ENCODE peak calls at places on chromosomes 13 and 19, in four cellular contexts. M is K562, C is HL-60, R is GM12878. L is an unnamed sample.

GRCh38 chr13:94784066-94784465 is 71.7 kb upstream of the SOX21 start:
- DNase-seq in M (no peak), C (no peak), R (no peak), L (no peak)

GRCh38 chr19:3968556-3969434 is 2.1 kb downstream of the DAPK3 start:
- DNase-seq in M (peak), C (no peak), R (no peak), L (no peak)

GRCh38 chr19:54439174-54439851 is 9.7 kb upstream of the LENG8 start:
- DNase-seq in M (no peak), C (peak), R (no peak), L (no peak)

GRCh38 chr19:19464339-19465098 is 50.8 kb downstream of the TSSK6 start:
- DNase-seq in M (no peak), C (no peak), R (no peak), L (no peak)

GRCh38 chr13:29923554-29924481 is 73.4 kb upstream of the UBL3 start:
- DNase-seq in M (peak), C (peak), R (no peak), L (peak)

GRCh38 chr13:97537110-97537509 is 103.1 kb downstream of the RAP2A start:
- DNase-seq in M (no peak), C (no peak), R (peak), L (no peak)

GRCh38 chr13:77536358-77536757 is 852 bp downstream of the SCEL start:
- DNase-seq in M (no peak), C (no peak), R (no peak), L (no peak)

GRCh38 chr13:106464076-106464475 is 71.4 kb downstream of the EFNB2 start:
- DNase-seq in M (no peak), C (peak), R (no peak), L (no peak)

GRCh38 chr19:1824252-1824622 is 12.2 kb upstream of the ATP8B3 start:
- DNase-seq in M (no peak), C (no peak), R (no peak), L (no peak)

GRCh38 chr13:49098198-49098597 is 121.9 kb upstream of the MLNR start:
- DNase-seq in M (no peak), C (no peak), R (no peak), L (no peak)

GRCh38 chr13:34808649-34809048 is 133.4 kb upstream of the NBEA start:
- DNase-seq in M (no peak), C (no peak), R (no peak), L (no peak)

GRCh38 chr13:113832204-113832603 is 31.7 kb downstream of the GAS6 start:
- DNase-seq in M (no peak), C (no peak), R (no peak), L (no peak)

GRCh38 chr13:27128825-27129627 is 42.6 kb downstream of the USP12 start:
- DNase-seq in M (no peak), C (no peak), R (no peak), L (no peak)

GRCh38 chr13:44903596-44903995 is 85.7 kb downstream of the NUFIP1 start:
- DNase-seq in M (no peak), C (no peak), R (no peak), L (no peak)

GRCh38 chr13:41352935-41353801 is 42.1 kb downstream of the NAA16 start:
- DNase-seq in M (peak), C (peak), R (peak), L (peak)

GRCh38 chr13:42821437-42821836 is 40.1 kb downstream of the FAM216B start:
- DNase-seq in M (no peak), C (no peak), R (no peak), L (no peak)

GRCh38 chr19:48698046-48698445 is 2.3 kb downstream of the FUT2 start:
- DNase-seq in M (peak), C (peak), R (no peak), L (no peak)

GRCh38 chr19:42468273-42468796 is 25.6 kb upstream of the CXCL17 start:
- DNase-seq in M (no peak), C (no peak), R (no peak), L (no peak)

GRCh38 chr13:111572956-111573355 is 252.5 kb downstream of the TEX29 start:
- DNase-seq in M (no peak), C (no peak), R (no peak), L (no peak)

GRCh38 chr13:19581675-19582074 is 20.3 kb upstream of the TPTE2 start:
- DNase-seq in M (no peak), C (no peak), R (no peak), L (no peak)

GRCh38 chr19:1374250-1374577 is 9.5 kb upstream of the NDUFS7 start:
- DNase-seq in M (no peak), C (no peak), R (no peak), L (no peak)

GRCh38 chr19:4914736-4915501 is 5.6 kb downstream of the UHRF1 start:
- DNase-seq in M (peak), C (peak), R (no peak), L (no peak)

GRCh38 chr13:103386341-103386740 is 320.1 kb upstream of the SLC10A2 start:
- DNase-seq in M (no peak), C (no peak), R (no peak), L (no peak)

GRCh38 chr19:28468701-28469459 is 744.1 kb downstream of the UQCRFS1 start:
- DNase-seq in M (no peak), C (peak), R (no peak), L (no peak)

GRCh38 chr13:59449750-59450149 is 714.0 kb downstream of the DIAPH3 start:
- DNase-seq in M (no peak), C (no peak), R (no peak), L (no peak)

GRCh38 chr19:5594521-5594950 is 26.8 kb upstream of the TINCR start:
- DNase-seq in M (no peak), C (no peak), R (no peak), L (no peak)

GRCh38 chr19:737591-738093 is 13.3 kb upstream of the MISP start:
- DNase-seq in M (peak), C (peak), R (no peak), L (peak)

GRCh38 chr19:18202759-18203407 is 959 bp downstream of the RAB3A start:
- DNase-seq in M (peak), C (peak), R (no peak), L (no peak)

GRCh38 chr13:51361111-51361510 is 21.6 kb downstream of the SERPINE3 start:
- DNase-seq in M (no peak), C (no peak), R (no peak), L (no peak)

DNA sequence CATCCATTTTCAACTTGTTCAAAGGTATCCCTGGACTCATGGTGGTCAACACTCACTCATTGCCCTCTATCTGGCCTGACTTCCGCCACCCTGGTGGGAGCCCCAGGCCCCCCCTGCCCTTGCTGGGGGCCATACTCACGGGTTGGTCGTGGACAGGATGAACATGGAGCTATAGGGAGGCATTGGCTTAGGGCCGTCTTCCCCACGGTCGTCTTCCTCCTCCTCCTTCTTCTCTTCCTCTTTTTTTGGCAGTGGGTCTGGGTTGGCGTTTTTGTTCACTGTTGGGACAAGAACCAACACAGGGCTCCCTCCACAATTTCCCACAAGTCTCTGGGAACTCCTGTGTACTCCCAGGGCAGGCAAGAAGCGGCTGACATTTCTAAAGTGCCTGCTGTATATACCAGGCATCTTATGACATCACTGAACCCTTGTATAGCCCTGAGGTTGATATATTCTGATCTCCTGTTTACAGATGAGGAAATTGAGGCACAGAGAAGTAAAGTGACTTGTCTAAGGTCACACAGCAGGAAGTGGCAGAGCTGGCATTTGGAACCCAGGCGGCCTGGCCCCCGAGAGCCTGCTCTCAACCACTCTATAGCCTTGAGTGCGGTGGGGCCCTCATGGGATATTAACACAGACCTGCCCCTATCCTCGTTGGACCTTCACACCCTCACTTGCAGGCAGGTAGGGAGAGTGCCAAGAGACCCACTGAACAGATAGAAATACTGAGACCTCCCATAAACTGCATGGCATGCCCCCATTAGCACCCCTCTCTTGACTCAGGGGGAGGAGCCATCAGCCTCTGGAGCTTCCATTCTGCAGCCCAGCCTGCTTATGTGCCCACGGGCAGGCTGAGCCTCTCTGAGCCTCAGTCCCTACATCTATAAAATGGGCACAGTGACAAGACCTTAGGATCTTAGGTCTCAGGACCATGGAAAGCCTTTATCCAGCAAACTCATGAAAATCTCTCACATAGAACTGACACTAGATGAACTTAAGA is 135.0 kb downstream of the IER2 start:
- DNase-seq in M (no peak), C (peak), R (no peak), L (no peak)
- TF ChIP-seq SPI1 in M (peak), C (peak), R (no peak), L (no peak)

GRCh38 chr13:63163903-63164302 is 1748.3 kb upstream of the PCDH20 start:
- DNase-seq in M (no peak), C (no peak), R (no peak), L (no peak)

DNA sequence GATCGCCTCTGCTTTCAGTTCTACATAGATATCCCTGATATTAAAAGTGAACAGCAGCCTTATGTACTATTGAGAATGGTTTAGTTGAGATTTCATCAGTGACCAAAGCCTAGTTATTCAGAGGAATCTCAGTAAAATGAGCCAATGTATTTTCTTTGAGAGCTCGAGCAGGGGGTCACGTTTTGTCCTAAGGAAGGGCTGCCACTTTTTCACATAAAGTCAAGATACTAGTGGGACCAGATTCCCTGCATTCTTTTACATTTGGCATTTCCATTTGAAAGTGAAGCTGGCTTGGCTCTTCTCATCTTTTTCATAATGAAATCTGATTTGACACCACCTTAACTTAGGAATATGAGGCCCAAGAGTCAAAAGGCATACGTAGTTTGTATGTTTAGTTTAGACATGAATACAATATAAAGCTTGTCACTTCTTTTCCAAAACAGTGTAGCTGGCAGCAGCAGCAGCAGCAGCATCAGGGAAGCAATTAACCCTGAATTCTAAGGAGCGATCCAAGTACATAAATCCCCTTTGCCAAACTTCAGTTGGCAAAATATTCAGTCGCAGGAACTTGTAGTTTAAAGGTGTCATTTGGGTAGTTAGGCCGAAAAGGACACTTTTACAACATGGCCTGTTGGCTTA is 1752.2 kb upstream of the PCDH20 start:
- DNase-seq in M (no peak), C (no peak), R (no peak), L (no peak)
- TF ChIP-seq SPI1 in M (no peak), C (no peak), R (no peak), L (no peak)

DNA sequence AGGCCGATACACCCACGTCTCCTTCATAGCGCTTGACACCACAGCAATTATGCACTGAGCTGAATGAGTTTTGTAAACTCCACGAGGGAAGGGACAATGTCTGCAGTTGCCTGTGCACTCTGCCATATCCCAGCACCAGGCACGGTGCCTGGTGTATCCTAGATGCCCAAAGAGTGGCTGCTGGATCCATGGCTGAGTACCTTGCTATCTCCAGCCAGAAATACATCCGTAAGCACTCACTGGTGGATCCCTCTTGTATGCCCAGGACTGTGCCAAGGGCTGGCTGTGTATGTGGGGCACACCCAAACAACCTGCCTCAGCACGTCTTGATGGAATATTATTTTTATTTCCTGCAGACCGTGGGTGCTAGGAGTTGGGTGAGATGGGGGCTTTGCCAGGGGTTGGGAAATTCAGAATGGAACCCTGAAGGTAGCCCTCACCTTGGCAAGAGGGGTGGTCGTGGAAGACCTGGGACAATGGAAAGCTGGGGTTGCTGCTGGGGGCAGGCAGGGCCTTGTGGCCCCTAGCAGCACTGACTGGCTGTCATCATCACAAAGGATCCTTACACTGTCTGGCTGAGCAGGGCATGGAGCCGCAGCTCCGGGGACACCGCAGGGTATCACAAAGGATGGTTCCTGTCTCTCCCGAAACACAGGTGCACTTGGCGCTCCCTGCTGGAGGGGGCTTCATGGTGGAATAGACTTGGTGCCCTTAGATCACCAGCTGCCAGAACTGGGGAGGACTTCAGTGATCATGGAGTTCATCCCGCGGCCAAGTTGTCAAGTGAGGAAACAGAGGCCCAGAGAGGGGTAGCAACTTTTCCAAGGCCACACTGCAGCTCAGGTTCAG is 131.3 kb downstream of the URI1 start:
- DNase-seq in M (no peak), C (no peak), R (no peak), L (no peak)
- TF ChIP-seq SPI1 in M (no peak), C (no peak), R (no peak), L (no peak)

DNA sequence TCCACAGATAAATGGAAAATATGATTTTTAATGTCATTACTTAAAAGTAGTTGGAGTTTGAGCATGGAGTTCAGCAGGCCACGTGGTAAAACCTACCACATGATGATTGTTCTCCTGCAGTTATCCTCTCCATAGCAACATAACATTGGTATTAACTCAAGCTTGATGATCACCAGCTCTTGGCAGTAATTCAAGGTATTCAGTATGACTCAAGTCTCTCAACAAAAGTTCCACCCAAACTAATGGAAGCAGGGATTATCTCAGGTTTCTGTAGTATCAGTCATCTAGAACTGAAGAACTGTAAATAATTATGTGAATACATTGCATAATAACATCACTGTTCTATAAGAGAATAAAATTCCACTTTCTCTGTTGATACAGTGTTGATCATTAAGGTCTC is 1092.5 kb downstream of the EFNB2 start:
- DNase-seq in M (no peak), C (no peak), R (no peak), L (no peak)
- TF ChIP-seq SPI1 in M (no peak), C (no peak), R (no peak), L (no peak)

GRCh38 chr19:38650180-38650775 is 2.8 kb downstream of the ACTN4 start:
- DNase-seq in M (no peak), C (no peak), R (no peak), L (no peak)

GRCh38 chr19:38648789-38649304 is 1.4 kb downstream of the ACTN4 start:
- DNase-seq in M (no peak), C (no peak), R (no peak), L (no peak)

GRCh38 chr19:38649305-38650179 is 2.1 kb downstream of the ACTN4 start:
- DNase-seq in M (no peak), C (peak), R (no peak), L (no peak)

GRCh38 chr19:38653028-38653571 is 5.7 kb downstream of the ACTN4 start:
- DNase-seq in M (no peak), C (no peak), R (no peak), L (no peak)

GRCh38 chr19:38650911-38651584 is 3.6 kb downstream of the ACTN4 start:
- DNase-seq in M (no peak), C (peak), R (no peak), L (no peak)
- TF ChIP-seq SPI1 in M (no peak), C (no peak), R (no peak), L (no peak)

DNA sequence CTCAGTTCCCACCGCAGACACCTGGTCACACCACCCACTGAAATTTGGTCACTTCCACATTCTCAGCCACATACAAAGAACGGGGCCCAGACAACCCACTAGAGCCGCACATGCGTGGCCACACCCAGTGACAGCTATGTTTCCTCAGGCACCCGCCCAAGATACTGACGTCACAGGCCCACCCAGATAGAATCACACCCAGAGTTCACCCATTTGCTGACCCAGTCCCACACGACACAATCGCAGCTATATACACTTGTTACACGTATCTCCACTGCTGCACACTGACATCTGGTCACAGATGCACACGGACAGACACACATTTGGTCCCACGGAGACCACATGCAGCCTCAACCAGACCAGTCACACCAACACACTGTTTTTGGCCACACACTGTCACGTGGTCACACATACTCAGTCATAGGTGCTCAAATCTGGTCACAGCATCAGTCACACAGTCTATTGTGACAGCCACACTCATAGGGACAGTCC is 2.9 kb downstream of the NUMBL start:
- DNase-seq in M (peak), C (no peak), R (peak), L (no peak)
- TF ChIP-seq SPI1 in M (peak), C (no peak), R (peak), L (peak)

DNA sequence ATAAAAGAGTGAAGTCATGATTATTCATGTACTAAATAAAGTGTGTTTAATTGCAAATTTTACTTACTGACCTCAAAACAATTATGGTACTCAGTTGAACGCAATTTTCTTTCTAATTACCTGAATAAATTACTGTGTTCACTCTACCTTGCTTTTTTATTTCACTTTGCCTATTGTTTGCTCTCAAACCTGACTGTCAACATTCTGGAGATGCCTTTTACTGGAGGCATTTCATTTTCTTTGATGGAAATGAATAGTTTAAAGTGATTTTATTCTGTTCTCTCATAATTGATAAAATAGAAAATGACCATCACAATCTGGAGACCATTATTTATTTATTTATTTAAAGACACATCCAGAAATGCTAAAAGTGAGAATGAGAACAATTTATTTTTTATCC is 811.5 kb upstream of the ATXN8OS start:
- DNase-seq in M (no peak), C (no peak), R (no peak), L (no peak)
- TF ChIP-seq SPI1 in M (no peak), C (no peak), R (no peak), L (no peak)